ENCODE peak calls at places on chromosome 17, in ten cellular contexts. One of them, this sample, is unnamed. For H3K4me1, the result is how much of the 10 kb centered on the place peaks cover.

GRCh38 chr17:65243838-65244237 is 106.7 kb downstream of the RGS9 start:
- DNase-seq in heart right ventricle: no peak
- DNase-seq in gastrocnemius medialis: no peak
- DNase-seq in CD8-positive, alpha-beta T cell: no peak
- DNase-seq in sigmoid colon: no peak
- DNase-seq in pancreas: no peak
- DNase-seq in mucosa of descending colon: no peak
- DNase-seq in naive thymus-derived CD4-positive, alpha-beta T cell: no peak
- DNase-seq in DND-41: peak
- DNase-seq in lower lobe of right lung: no peak
- DNase-seq in this sample: no peak

GRCh38 chr17:1089915-1090314 is 89.9 kb downstream of the ABR start:
- DNase-seq in heart right ventricle: no peak
- DNase-seq in gastrocnemius medialis: no peak
- DNase-seq in CD8-positive, alpha-beta T cell: no peak
- DNase-seq in sigmoid colon: no peak
- DNase-seq in pancreas: no peak
- DNase-seq in mucosa of descending colon: no peak
- DNase-seq in naive thymus-derived CD4-positive, alpha-beta T cell: no peak
- DNase-seq in DND-41: no peak
- DNase-seq in lower lobe of right lung: peak
- DNase-seq in this sample: no peak

GRCh38 chr17:67218385-67218950 is 26.5 kb downstream of the HELZ start:
- DNase-seq in heart right ventricle: no peak
- DNase-seq in gastrocnemius medialis: no peak
- DNase-seq in CD8-positive, alpha-beta T cell: no peak
- DNase-seq in sigmoid colon: no peak
- DNase-seq in pancreas: no peak
- DNase-seq in mucosa of descending colon: no peak
- DNase-seq in naive thymus-derived CD4-positive, alpha-beta T cell: no peak
- DNase-seq in DND-41: no peak
- DNase-seq in lower lobe of right lung: no peak
- DNase-seq in this sample: no peak

GRCh38 chr17:35243459-35244204 is 760 bp downstream of the SLFN5 start:
- DNase-seq in heart right ventricle: peak
- DNase-seq in gastrocnemius medialis: peak
- DNase-seq in CD8-positive, alpha-beta T cell: peak
- DNase-seq in sigmoid colon: peak
- DNase-seq in pancreas: peak
- DNase-seq in mucosa of descending colon: peak
- DNase-seq in naive thymus-derived CD4-positive, alpha-beta T cell: peak
- DNase-seq in DND-41: peak
- DNase-seq in lower lobe of right lung: peak
- DNase-seq in this sample: peak

GRCh38 chr17:2928294-2928890 is 132.2 kb downstream of the RAP1GAP2 start:
- DNase-seq in heart right ventricle: no peak
- DNase-seq in gastrocnemius medialis: no peak
- DNase-seq in CD8-positive, alpha-beta T cell: no peak
- DNase-seq in sigmoid colon: no peak
- DNase-seq in pancreas: no peak
- DNase-seq in mucosa of descending colon: no peak
- DNase-seq in naive thymus-derived CD4-positive, alpha-beta T cell: no peak
- DNase-seq in DND-41: no peak
- DNase-seq in lower lobe of right lung: no peak
- DNase-seq in this sample: no peak

GRCh38 chr17:18074566-18075272 is 13.0 kb upstream of the DRG2 start:
- DNase-seq in heart right ventricle: no peak
- DNase-seq in gastrocnemius medialis: no peak
- DNase-seq in CD8-positive, alpha-beta T cell: no peak
- DNase-seq in sigmoid colon: no peak
- DNase-seq in pancreas: no peak
- DNase-seq in mucosa of descending colon: no peak
- DNase-seq in naive thymus-derived CD4-positive, alpha-beta T cell: no peak
- DNase-seq in DND-41: no peak
- DNase-seq in lower lobe of right lung: no peak
- DNase-seq in this sample: no peak

GRCh38 chr17:28712037-28712704 is 483 bp upstream of the PROCA1 start:
- DNase-seq in heart right ventricle: peak
- DNase-seq in gastrocnemius medialis: no peak
- DNase-seq in CD8-positive, alpha-beta T cell: peak
- DNase-seq in sigmoid colon: no peak
- DNase-seq in pancreas: peak
- DNase-seq in mucosa of descending colon: peak
- DNase-seq in naive thymus-derived CD4-positive, alpha-beta T cell: peak
- DNase-seq in DND-41: peak
- DNase-seq in lower lobe of right lung: peak
- DNase-seq in this sample: peak

GRCh38 chr17:60817187-60817586 is 139.5 kb downstream of the BCAS3 start:
- DNase-seq in heart right ventricle: no peak
- DNase-seq in gastrocnemius medialis: no peak
- DNase-seq in CD8-positive, alpha-beta T cell: no peak
- DNase-seq in sigmoid colon: no peak
- DNase-seq in pancreas: no peak
- DNase-seq in mucosa of descending colon: no peak
- DNase-seq in naive thymus-derived CD4-positive, alpha-beta T cell: no peak
- DNase-seq in DND-41: no peak
- DNase-seq in lower lobe of right lung: no peak
- DNase-seq in this sample: no peak

GRCh38 chr17:353213-353837 is 718 bp upstream of the RPH3AL start:
- DNase-seq in heart right ventricle: no peak
- DNase-seq in gastrocnemius medialis: no peak
- DNase-seq in CD8-positive, alpha-beta T cell: no peak
- DNase-seq in sigmoid colon: no peak
- DNase-seq in pancreas: peak
- DNase-seq in mucosa of descending colon: peak
- DNase-seq in naive thymus-derived CD4-positive, alpha-beta T cell: no peak
- DNase-seq in DND-41: no peak
- DNase-seq in lower lobe of right lung: no peak
- DNase-seq in this sample: no peak

GRCh38 chr17:43665387-43666101 is 3.8 kb upstream of the MEOX1 start:
- DNase-seq in heart right ventricle: peak
- DNase-seq in gastrocnemius medialis: no peak
- DNase-seq in CD8-positive, alpha-beta T cell: no peak
- DNase-seq in sigmoid colon: no peak
- DNase-seq in pancreas: no peak
- DNase-seq in mucosa of descending colon: no peak
- DNase-seq in naive thymus-derived CD4-positive, alpha-beta T cell: no peak
- DNase-seq in DND-41: no peak
- DNase-seq in lower lobe of right lung: no peak
- DNase-seq in this sample: no peak

GRCh38 chr17:38877130-38877851 is 7.4 kb downstream of the LASP1 start:
- DNase-seq in heart right ventricle: no peak
- DNase-seq in gastrocnemius medialis: no peak
- DNase-seq in CD8-positive, alpha-beta T cell: no peak
- DNase-seq in sigmoid colon: no peak
- DNase-seq in pancreas: peak
- DNase-seq in mucosa of descending colon: no peak
- DNase-seq in naive thymus-derived CD4-positive, alpha-beta T cell: peak
- DNase-seq in DND-41: peak
- DNase-seq in lower lobe of right lung: peak
- DNase-seq in this sample: peak

GRCh38 chr17:82942166-82943130 is 102.6 kb upstream of the ZNF750 start:
- DNase-seq in heart right ventricle: peak
- DNase-seq in gastrocnemius medialis: no peak
- DNase-seq in CD8-positive, alpha-beta T cell: no peak
- DNase-seq in sigmoid colon: peak
- DNase-seq in pancreas: no peak
- DNase-seq in mucosa of descending colon: peak
- DNase-seq in naive thymus-derived CD4-positive, alpha-beta T cell: no peak
- DNase-seq in DND-41: no peak
- DNase-seq in lower lobe of right lung: peak
- DNase-seq in this sample: no peak

GRCh38 chr17:50541916-50542688 is 4.9 kb upstream of the SPATA20 start:
- DNase-seq in heart right ventricle: peak
- DNase-seq in gastrocnemius medialis: peak
- DNase-seq in CD8-positive, alpha-beta T cell: peak
- DNase-seq in sigmoid colon: peak
- DNase-seq in pancreas: peak
- DNase-seq in mucosa of descending colon: peak
- DNase-seq in naive thymus-derived CD4-positive, alpha-beta T cell: peak
- DNase-seq in DND-41: peak
- DNase-seq in lower lobe of right lung: peak
- DNase-seq in this sample: peak

GRCh38 chr17:14211778-14212177 is 24.9 kb downstream of the CDRT15 start:
- DNase-seq in heart right ventricle: peak
- DNase-seq in gastrocnemius medialis: no peak
- DNase-seq in CD8-positive, alpha-beta T cell: peak
- DNase-seq in sigmoid colon: no peak
- DNase-seq in pancreas: peak
- DNase-seq in mucosa of descending colon: peak
- DNase-seq in naive thymus-derived CD4-positive, alpha-beta T cell: peak
- DNase-seq in DND-41: no peak
- DNase-seq in lower lobe of right lung: peak
- DNase-seq in this sample: peak

GRCh38 chr17:77610980-77611641 is 347.4 kb upstream of the TNRC6C start:
- DNase-seq in heart right ventricle: no peak
- DNase-seq in gastrocnemius medialis: no peak
- DNase-seq in CD8-positive, alpha-beta T cell: no peak
- DNase-seq in sigmoid colon: peak
- DNase-seq in pancreas: no peak
- DNase-seq in mucosa of descending colon: no peak
- DNase-seq in naive thymus-derived CD4-positive, alpha-beta T cell: no peak
- DNase-seq in DND-41: no peak
- DNase-seq in lower lobe of right lung: no peak
- DNase-seq in this sample: no peak

GRCh38 chr17:42421479-42422332 is 1.4 kb downstream of the CAVIN1 start:
- DNase-seq in heart right ventricle: peak
- DNase-seq in gastrocnemius medialis: no peak
- DNase-seq in CD8-positive, alpha-beta T cell: no peak
- DNase-seq in sigmoid colon: peak
- DNase-seq in pancreas: peak
- DNase-seq in mucosa of descending colon: peak
- DNase-seq in naive thymus-derived CD4-positive, alpha-beta T cell: no peak
- DNase-seq in DND-41: no peak
- DNase-seq in lower lobe of right lung: peak
- DNase-seq in this sample: no peak

GRCh38 chr17:37233001-37233400 is 142.8 kb upstream of the C17orf78 start:
- DNase-seq in heart right ventricle: no peak
- DNase-seq in gastrocnemius medialis: no peak
- DNase-seq in CD8-positive, alpha-beta T cell: no peak
- DNase-seq in sigmoid colon: no peak
- DNase-seq in pancreas: no peak
- DNase-seq in mucosa of descending colon: no peak
- DNase-seq in naive thymus-derived CD4-positive, alpha-beta T cell: no peak
- DNase-seq in DND-41: no peak
- DNase-seq in lower lobe of right lung: no peak
- DNase-seq in this sample: no peak

GRCh38 chr17:27323538-27324212 is 29.8 kb downstream of the WSB1 start:
- DNase-seq in heart right ventricle: peak
- DNase-seq in gastrocnemius medialis: peak
- DNase-seq in CD8-positive, alpha-beta T cell: no peak
- DNase-seq in sigmoid colon: peak
- DNase-seq in pancreas: peak
- DNase-seq in mucosa of descending colon: peak
- DNase-seq in naive thymus-derived CD4-positive, alpha-beta T cell: no peak
- DNase-seq in DND-41: no peak
- DNase-seq in lower lobe of right lung: peak
- DNase-seq in this sample: no peak

GRCh38 chr17:27321372-27321771 is 27.5 kb downstream of the WSB1 start:
- DNase-seq in heart right ventricle: no peak
- DNase-seq in gastrocnemius medialis: no peak
- DNase-seq in CD8-positive, alpha-beta T cell: no peak
- DNase-seq in sigmoid colon: peak
- DNase-seq in pancreas: no peak
- DNase-seq in mucosa of descending colon: no peak
- DNase-seq in naive thymus-derived CD4-positive, alpha-beta T cell: no peak
- DNase-seq in DND-41: no peak
- DNase-seq in lower lobe of right lung: no peak
- DNase-seq in this sample: no peak

GRCh38 chr17:27324940-27325339 is 31.0 kb downstream of the WSB1 start:
- DNase-seq in heart right ventricle: no peak
- DNase-seq in gastrocnemius medialis: no peak
- DNase-seq in CD8-positive, alpha-beta T cell: no peak
- DNase-seq in sigmoid colon: peak
- DNase-seq in pancreas: no peak
- DNase-seq in mucosa of descending colon: no peak
- DNase-seq in naive thymus-derived CD4-positive, alpha-beta T cell: no peak
- DNase-seq in DND-41: no peak
- DNase-seq in lower lobe of right lung: no peak
- DNase-seq in this sample: no peak

GRCh38 chr17:27322026-27322425 is 28.1 kb downstream of the WSB1 start:
- DNase-seq in heart right ventricle: no peak
- DNase-seq in gastrocnemius medialis: no peak
- DNase-seq in CD8-positive, alpha-beta T cell: no peak
- DNase-seq in sigmoid colon: peak
- DNase-seq in pancreas: no peak
- DNase-seq in mucosa of descending colon: no peak
- DNase-seq in naive thymus-derived CD4-positive, alpha-beta T cell: no peak
- DNase-seq in DND-41: no peak
- DNase-seq in lower lobe of right lung: no peak
- DNase-seq in this sample: no peak

GRCh38 chr17:27322690-27323508 is 29.0 kb downstream of the WSB1 start:
- DNase-seq in heart right ventricle: no peak
- DNase-seq in gastrocnemius medialis: no peak
- DNase-seq in CD8-positive, alpha-beta T cell: no peak
- DNase-seq in sigmoid colon: no peak
- DNase-seq in pancreas: no peak
- DNase-seq in mucosa of descending colon: no peak
- DNase-seq in naive thymus-derived CD4-positive, alpha-beta T cell: no peak
- DNase-seq in DND-41: no peak
- DNase-seq in lower lobe of right lung: no peak
- DNase-seq in this sample: no peak
- H3K4me1 ChIP-seq in heart right ventricle: half or more
- H3K4me1 ChIP-seq in gastrocnemius medialis: under half
- H3K4me1 ChIP-seq in CD8-positive, alpha-beta T cell: under half
- H3K4me1 ChIP-seq in sigmoid colon: half or more
- H3K4me1 ChIP-seq in pancreas: under half
- H3K4me1 ChIP-seq in mucosa of descending colon: under half
- H3K4me1 ChIP-seq in naive thymus-derived CD4-positive, alpha-beta T cell: under half
- H3K4me1 ChIP-seq in DND-41: under half
- H3K4me1 ChIP-seq in lower lobe of right lung: half or more
- H3K4me1 ChIP-seq in this sample: under half

GRCh38 chr17:75853410-75853809 is 1.7 kb downstream of the WBP2 start:
- DNase-seq in heart right ventricle: no peak
- DNase-seq in gastrocnemius medialis: peak
- DNase-seq in CD8-positive, alpha-beta T cell: no peak
- DNase-seq in sigmoid colon: peak
- DNase-seq in pancreas: no peak
- DNase-seq in mucosa of descending colon: no peak
- DNase-seq in naive thymus-derived CD4-positive, alpha-beta T cell: no peak
- DNase-seq in DND-41: no peak
- DNase-seq in lower lobe of right lung: no peak
- DNase-seq in this sample: no peak
- H3K4me1 ChIP-seq in heart right ventricle: half or more
- H3K4me1 ChIP-seq in gastrocnemius medialis: half or more
- H3K4me1 ChIP-seq in CD8-positive, alpha-beta T cell: under half
- H3K4me1 ChIP-seq in sigmoid colon: half or more
- H3K4me1 ChIP-seq in pancreas: under half
- H3K4me1 ChIP-seq in mucosa of descending colon: under half
- H3K4me1 ChIP-seq in naive thymus-derived CD4-positive, alpha-beta T cell: under half
- H3K4me1 ChIP-seq in DND-41: under half
- H3K4me1 ChIP-seq in lower lobe of right lung: half or more
- H3K4me1 ChIP-seq in this sample: under half

GRCh38 chr17:80394629-80395216 is 20.2 kb upstream of the ENDOV start:
- DNase-seq in heart right ventricle: no peak
- DNase-seq in gastrocnemius medialis: no peak
- DNase-seq in CD8-positive, alpha-beta T cell: no peak
- DNase-seq in sigmoid colon: no peak
- DNase-seq in pancreas: no peak
- DNase-seq in mucosa of descending colon: no peak
- DNase-seq in naive thymus-derived CD4-positive, alpha-beta T cell: no peak
- DNase-seq in DND-41: no peak
- DNase-seq in lower lobe of right lung: no peak
- DNase-seq in this sample: no peak
- H3K4me1 ChIP-seq in heart right ventricle: under half
- H3K4me1 ChIP-seq in gastrocnemius medialis: under half
- H3K4me1 ChIP-seq in CD8-positive, alpha-beta T cell: under half
- H3K4me1 ChIP-seq in sigmoid colon: under half
- H3K4me1 ChIP-seq in pancreas: under half
- H3K4me1 ChIP-seq in mucosa of descending colon: under half
- H3K4me1 ChIP-seq in naive thymus-derived CD4-positive, alpha-beta T cell: under half
- H3K4me1 ChIP-seq in DND-41: under half
- H3K4me1 ChIP-seq in lower lobe of right lung: under half
- H3K4me1 ChIP-seq in this sample: under half

GRCh38 chr17:48160177-48160967 is 52.8 kb downstream of the SNX11 start:
- DNase-seq in heart right ventricle: no peak
- DNase-seq in gastrocnemius medialis: no peak
- DNase-seq in CD8-positive, alpha-beta T cell: no peak
- DNase-seq in sigmoid colon: no peak
- DNase-seq in pancreas: peak
- DNase-seq in mucosa of descending colon: peak
- DNase-seq in naive thymus-derived CD4-positive, alpha-beta T cell: no peak
- DNase-seq in DND-41: no peak
- DNase-seq in lower lobe of right lung: no peak
- DNase-seq in this sample: no peak
- H3K4me1 ChIP-seq in heart right ventricle: under half
- H3K4me1 ChIP-seq in gastrocnemius medialis: under half
- H3K4me1 ChIP-seq in CD8-positive, alpha-beta T cell: under half
- H3K4me1 ChIP-seq in sigmoid colon: under half
- H3K4me1 ChIP-seq in pancreas: under half
- H3K4me1 ChIP-seq in mucosa of descending colon: under half
- H3K4me1 ChIP-seq in naive thymus-derived CD4-positive, alpha-beta T cell: under half
- H3K4me1 ChIP-seq in DND-41: under half
- H3K4me1 ChIP-seq in lower lobe of right lung: under half
- H3K4me1 ChIP-seq in this sample: under half

This sample was measured in CD4-positive, CD25-positive, alpha-beta regulatory T cell.